ENCODE peak calls at places on chromosomes 4 and X, in ten cellular contexts. K is spleen; X is psoas muscle; A is lower lobe of right lung; N is CD4-positive, CD25-positive, alpha-beta regulatory T cell; E is BE2C; B is endodermal cell; I is right cardiac atrium; Z is left ventricle myocardium inferior; T is A673. S is an unnamed sample.

GRCh38 chr4:71239365-71239764 is 99.5 kb upstream of the SLC4A4 start:
- DNase-seq in K (no peak), X (no peak), A (no peak), N (no peak), E (no peak), B (no peak), I (no peak), Z (no peak), T (peak; percentile 33), S (no peak)

GRCh38 chrX:307261-308111 is 11.1 kb downstream of the GTPBP6 start:
- DNase-seq in K (peak; percentile 75), X (peak; percentile 48), A (peak; percentile 42), N (no peak), E (no peak), B (no peak), I (peak; percentile 42), Z (peak; percentile 10), T (no peak), S (peak; percentile 73)

GRCh38 chr4:124262211-124263179 is 450.0 kb downstream of the ANKRD50 start:
- DNase-seq in K (no peak), X (no peak), A (peak; percentile 45), N (peak; percentile 12), E (peak; percentile 57), B (peak; percentile 75), I (peak; percentile 65), Z (no peak), T (peak; percentile 91), S (no peak)

GRCh38 chr4:6109842-6110560 is 90.3 kb downstream of the JAKMIP1 start:
- DNase-seq in K (no peak), X (no peak), A (no peak), N (no peak), E (peak; percentile 40), B (peak; percentile 94), I (no peak), Z (no peak), T (no peak), S (no peak)

GRCh38 chr4:86961103-86961502 is 26.3 kb downstream of the AFF1 start:
- DNase-seq in K (no peak), X (no peak), A (no peak), N (no peak), E (no peak), B (no peak), I (no peak), Z (no peak), T (no peak), S (no peak)

GRCh38 chr4:65416875-65417274 is 253.4 kb downstream of the EPHA5 start:
- DNase-seq in K (no peak), X (no peak), A (no peak), N (no peak), E (peak; percentile 33), B (peak; percentile 67), I (peak; percentile 65), Z (peak; percentile 26), T (peak; percentile 2), S (no peak)

GRCh38 chrX:155068165-155068564 is 2.8 kb downstream of the CMC4 start:
- DNase-seq in K (no peak), X (no peak), A (no peak), N (no peak), E (no peak), B (no peak), I (no peak), Z (no peak), T (no peak), S (no peak)

GRCh38 chrX:64097891-64098290 is 107.6 kb downstream of the AMER1 start:
- DNase-seq in K (no peak), X (no peak), A (no peak), N (no peak), E (no peak), B (no peak), I (no peak), Z (no peak), T (no peak), S (no peak)

GRCh38 chr4:8703857-8704495 is 111.4 kb downstream of the CPZ start:
- DNase-seq in K (peak; percentile 55), X (peak; percentile 31), A (no peak), N (no peak), E (peak; percentile 6), B (peak; percentile 41), I (no peak), Z (no peak), T (no peak), S (no peak)
- H3K27me3 ChIP-seq in K (peaks cover 63% of the 10 kb centered on the region), X (peaks cover 64% of the 10 kb centered on the region), A (peaks cover 60% of the 10 kb centered on the region), N (no peaks in the 10 kb centered on the region), E (no peaks in the 10 kb centered on the region), B (no peaks in the 10 kb centered on the region), I (no peaks in the 10 kb centered on the region), Z (peaks cover 100% of the 10 kb centered on the region), T (peaks cover 88% of the 10 kb centered on the region), S (no peaks in the 10 kb centered on the region)

GRCh38 chrX:66164931-66165330 is 884 bp downstream of the HEPH start:
- DNase-seq in K (no peak), X (no peak), A (no peak), N (no peak), E (no peak), B (no peak), I (no peak), Z (no peak), T (no peak), S (no peak)
- H3K4me3 ChIP-seq in K (no peak overlapping the region), X (no peak overlapping the region), A (peak overlapping the region; percentile 41), N (no peak overlapping the region), E (no peak overlapping the region), B (peak overlapping the region; percentile 96), I (peak overlapping the region; percentile 87), Z (peak overlapping the region; percentile 54), T (no peak overlapping the region), S (no peak overlapping the region)

GRCh38 chr4:185054257-185054656 is 36.0 kb downstream of the HELT start:
- DNase-seq in K (no peak), X (no peak), A (no peak), N (no peak), E (no peak), B (no peak), I (no peak), Z (no peak), T (no peak), S (no peak)
- H3K27me3 ChIP-seq in K (no peaks in the 10 kb centered on the region), X (no peaks in the 10 kb centered on the region), A (no peaks in the 10 kb centered on the region), N (no peaks in the 10 kb centered on the region), E (no peaks in the 10 kb centered on the region), B (no peaks in the 10 kb centered on the region), I (no peaks in the 10 kb centered on the region), Z (no peaks in the 10 kb centered on the region), T (no peaks in the 10 kb centered on the region), S (no peaks in the 10 kb centered on the region)

DNA sequence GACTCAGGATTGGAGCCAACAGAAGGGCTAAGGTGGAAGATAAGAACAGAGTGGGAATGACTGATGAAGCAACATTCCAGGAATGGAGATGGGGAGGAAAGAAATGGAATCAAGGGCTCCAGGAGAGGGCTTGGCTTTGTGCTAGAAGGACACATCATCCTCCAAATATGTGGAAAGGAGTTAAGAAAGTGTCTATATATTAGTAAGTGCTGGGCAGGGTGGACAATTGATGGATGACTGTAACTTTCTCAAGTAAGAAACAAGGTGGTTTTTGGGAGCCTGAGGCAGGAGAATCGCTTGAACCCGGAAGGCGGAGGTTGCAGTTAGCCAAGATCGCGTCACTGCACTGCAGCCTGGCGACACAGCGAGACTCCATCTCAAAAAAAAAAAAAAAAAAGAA is 71.6 kb upstream of the NFKB1 start:
- DNase-seq in K (no peak), X (no peak), A (no peak), N (no peak), E (no peak), B (no peak), I (peak; percentile 60), Z (no peak), T (no peak), S (no peak)
- H3K4me3 ChIP-seq in K (no peak overlapping the region), X (no peak overlapping the region), A (no peak overlapping the region), N (no peak overlapping the region), E (no peak overlapping the region), B (no peak overlapping the region), I (no peak overlapping the region), Z (no peak overlapping the region), T (no peak overlapping the region), S (no peak overlapping the region)

DNA sequence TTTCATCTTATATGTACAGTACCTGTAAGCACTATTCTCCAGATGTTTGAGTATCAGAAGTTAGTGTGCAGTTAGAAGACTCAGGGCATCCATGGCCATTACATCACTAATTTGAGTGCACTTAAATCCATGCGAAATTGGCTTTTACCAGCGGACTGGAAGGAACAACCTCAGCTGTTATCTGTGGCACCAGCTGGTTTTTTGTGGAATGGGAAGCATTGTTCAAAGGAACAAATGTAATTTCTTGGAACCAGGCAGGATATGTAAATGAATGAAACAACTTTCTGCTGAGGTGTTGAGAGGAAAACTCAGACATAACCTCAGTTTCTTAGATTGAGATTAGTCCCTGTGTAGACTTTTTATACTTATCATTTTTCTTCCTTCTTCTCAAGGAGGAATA is 60.2 kb downstream of the PDGFRA start:
- DNase-seq in K (no peak), X (no peak), A (no peak), N (no peak), E (no peak), B (no peak), I (no peak), Z (no peak), T (no peak), S (no peak)
- H3K27me3 ChIP-seq in K (peaks cover 4% of the 10 kb centered on the region), X (no peaks in the 10 kb centered on the region), A (no peaks in the 10 kb centered on the region), N (no peaks in the 10 kb centered on the region), E (no peaks in the 10 kb centered on the region), B (no peaks in the 10 kb centered on the region), I (no peaks in the 10 kb centered on the region), Z (no peaks in the 10 kb centered on the region), T (no peaks in the 10 kb centered on the region), S (no peaks in the 10 kb centered on the region)

DNA sequence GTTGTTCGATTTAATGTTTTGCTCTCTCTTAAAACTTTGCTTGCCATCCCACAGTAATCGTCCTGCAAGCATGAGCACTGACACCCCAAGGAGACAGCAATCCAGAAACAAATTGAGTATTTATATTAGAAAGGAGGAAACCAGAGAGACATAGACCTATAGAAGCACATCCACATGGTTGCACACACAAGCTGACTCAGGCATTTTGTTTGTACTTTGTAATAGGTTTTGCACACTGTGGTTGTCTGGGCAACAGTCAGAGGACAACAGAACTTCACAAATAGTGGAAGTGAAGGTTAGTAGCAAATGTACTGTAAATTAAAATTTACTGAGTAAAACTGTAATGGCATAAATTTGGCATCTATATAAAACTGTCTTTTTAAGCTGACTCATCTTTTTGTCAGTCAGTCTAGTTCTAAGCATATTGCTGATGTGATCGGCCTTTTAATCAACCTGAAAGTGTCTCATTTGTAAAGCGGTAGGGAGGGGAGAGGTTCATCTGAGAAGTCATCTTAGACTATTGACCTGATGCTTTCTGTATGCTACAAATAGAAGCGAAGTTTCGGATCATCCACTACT is 1624.7 kb downstream of the ARAP2 start:
- DNase-seq in K (no peak), X (no peak), A (no peak), N (no peak), E (no peak), B (no peak), I (no peak), Z (no peak), T (no peak), S (no peak)
- H3K4me3 ChIP-seq in K (no peak overlapping the region), X (no peak overlapping the region), A (no peak overlapping the region), N (no peak overlapping the region), E (no peak overlapping the region), B (no peak overlapping the region), I (no peak overlapping the region), Z (no peak overlapping the region), T (no peak overlapping the region), S (no peak overlapping the region)